ENCODE peak calls at places on chromosomes 1 and 21, in six cellular contexts. One of them, this sample, is unnamed.

GRCh38 chr1:218480691-218481099 is 135.6 kb downstream of the TGFB2 start:
- DNase-seq in ovary: no peak
- DNase-seq in pancreas: no peak
- DNase-seq in dorsolateral prefrontal cortex: no peak
- DNase-seq in fibroblast of mammary gland: peak
- DNase-seq in SK-N-SH: no peak
- DNase-seq in this sample: peak

GRCh38 chr21:17389311-17389710 is 123.5 kb upstream of the CXADR start:
- DNase-seq in ovary: no peak
- DNase-seq in pancreas: no peak
- DNase-seq in dorsolateral prefrontal cortex: no peak
- DNase-seq in fibroblast of mammary gland: no peak
- DNase-seq in SK-N-SH: no peak
- DNase-seq in this sample: no peak

GRCh38 chr1:240304466-240304865 is 212.8 kb downstream of the FMN2 start:
- DNase-seq in ovary: no peak
- DNase-seq in pancreas: no peak
- DNase-seq in dorsolateral prefrontal cortex: no peak
- DNase-seq in fibroblast of mammary gland: no peak
- DNase-seq in SK-N-SH: no peak
- DNase-seq in this sample: no peak

GRCh38 chr1:173392895-173393654 is 84.1 kb upstream of the PRDX6 start:
- DNase-seq in ovary: no peak
- DNase-seq in pancreas: no peak
- DNase-seq in dorsolateral prefrontal cortex: no peak
- DNase-seq in fibroblast of mammary gland: peak
- DNase-seq in SK-N-SH: no peak
- DNase-seq in this sample: peak

GRCh38 chr21:35045539-35046222 is 3.4 kb downstream of the RUNX1 start:
- DNase-seq in ovary: no peak
- DNase-seq in pancreas: no peak
- DNase-seq in dorsolateral prefrontal cortex: no peak
- DNase-seq in fibroblast of mammary gland: no peak
- DNase-seq in SK-N-SH: no peak
- DNase-seq in this sample: no peak

GRCh38 chr1:229047161-229047840 is 223.6 kb upstream of the RAB4A start:
- DNase-seq in ovary: no peak
- DNase-seq in pancreas: no peak
- DNase-seq in dorsolateral prefrontal cortex: no peak
- DNase-seq in fibroblast of mammary gland: no peak
- DNase-seq in SK-N-SH: no peak
- DNase-seq in this sample: no peak

GRCh38 chr1:159941867-159942560 is 3.4 kb downstream of the IGSF9 start:
- DNase-seq in ovary: no peak
- DNase-seq in pancreas: no peak
- DNase-seq in dorsolateral prefrontal cortex: no peak
- DNase-seq in fibroblast of mammary gland: no peak
- DNase-seq in SK-N-SH: no peak
- DNase-seq in this sample: no peak

GRCh38 chr1:27099154-27099903 is 55.6 kb downstream of the SLC9A1 start:
- DNase-seq in ovary: peak
- DNase-seq in pancreas: no peak
- DNase-seq in dorsolateral prefrontal cortex: peak
- DNase-seq in fibroblast of mammary gland: peak
- DNase-seq in SK-N-SH: peak
- DNase-seq in this sample: peak

GRCh38 chr1:42680921-42681683 is 1.1 kb upstream of the YBX1 start:
- DNase-seq in ovary: no peak
- DNase-seq in pancreas: no peak
- DNase-seq in dorsolateral prefrontal cortex: no peak
- DNase-seq in fibroblast of mammary gland: peak
- DNase-seq in SK-N-SH: peak
- DNase-seq in this sample: peak

GRCh38 chr1:93844262-93845045 is 34.6 kb downstream of the DNTTIP2 start:
- DNase-seq in ovary: peak
- DNase-seq in pancreas: no peak
- DNase-seq in dorsolateral prefrontal cortex: peak
- DNase-seq in fibroblast of mammary gland: peak
- DNase-seq in SK-N-SH: peak
- DNase-seq in this sample: peak

GRCh38 chr21:31885146-31885545 is 12.3 kb downstream of the HUNK start:
- DNase-seq in ovary: no peak
- DNase-seq in pancreas: no peak
- DNase-seq in dorsolateral prefrontal cortex: no peak
- DNase-seq in fibroblast of mammary gland: no peak
- DNase-seq in SK-N-SH: no peak
- DNase-seq in this sample: no peak

GRCh38 chr1:155044812-155045690 is 6.1 kb upstream of the ADAM15 start:
- DNase-seq in ovary: peak
- DNase-seq in pancreas: peak
- DNase-seq in dorsolateral prefrontal cortex: peak
- DNase-seq in fibroblast of mammary gland: peak
- DNase-seq in SK-N-SH: peak
- DNase-seq in this sample: peak

GRCh38 chr1:2226525-2227340 is 1.4 kb upstream of the SKI start:
- DNase-seq in ovary: peak
- DNase-seq in pancreas: peak
- DNase-seq in dorsolateral prefrontal cortex: no peak
- DNase-seq in fibroblast of mammary gland: no peak
- DNase-seq in SK-N-SH: peak
- DNase-seq in this sample: no peak

GRCh38 chr1:9589144-9589718 is 520 bp downstream of the TMEM201 start:
- DNase-seq in ovary: no peak
- DNase-seq in pancreas: peak
- DNase-seq in dorsolateral prefrontal cortex: no peak
- DNase-seq in fibroblast of mammary gland: peak
- DNase-seq in SK-N-SH: no peak
- DNase-seq in this sample: peak

GRCh38 chr21:17925900-17926299 is 106.7 kb upstream of the C21orf91 start:
- DNase-seq in ovary: no peak
- DNase-seq in pancreas: no peak
- DNase-seq in dorsolateral prefrontal cortex: no peak
- DNase-seq in fibroblast of mammary gland: peak
- DNase-seq in SK-N-SH: no peak
- DNase-seq in this sample: peak

GRCh38 chr1:89929467-89930063 is 65.3 kb upstream of the ZNF326 start:
- DNase-seq in ovary: no peak
- DNase-seq in pancreas: no peak
- DNase-seq in dorsolateral prefrontal cortex: no peak
- DNase-seq in fibroblast of mammary gland: no peak
- DNase-seq in SK-N-SH: no peak
- DNase-seq in this sample: no peak

GRCh38 chr21:46168659-46169386 is 13.4 kb upstream of the FTCD start:
- DNase-seq in ovary: no peak
- DNase-seq in pancreas: no peak
- DNase-seq in dorsolateral prefrontal cortex: no peak
- DNase-seq in fibroblast of mammary gland: no peak
- DNase-seq in SK-N-SH: no peak
- DNase-seq in this sample: no peak
- H3K4me3 ChIP-seq in ovary: no peak
- H3K4me3 ChIP-seq in pancreas: no peak
- H3K4me3 ChIP-seq in dorsolateral prefrontal cortex: no peak
- H3K4me3 ChIP-seq in fibroblast of mammary gland: no peak
- H3K4me3 ChIP-seq in SK-N-SH: no peak
- H3K4me3 ChIP-seq in this sample: no peak

DNA sequence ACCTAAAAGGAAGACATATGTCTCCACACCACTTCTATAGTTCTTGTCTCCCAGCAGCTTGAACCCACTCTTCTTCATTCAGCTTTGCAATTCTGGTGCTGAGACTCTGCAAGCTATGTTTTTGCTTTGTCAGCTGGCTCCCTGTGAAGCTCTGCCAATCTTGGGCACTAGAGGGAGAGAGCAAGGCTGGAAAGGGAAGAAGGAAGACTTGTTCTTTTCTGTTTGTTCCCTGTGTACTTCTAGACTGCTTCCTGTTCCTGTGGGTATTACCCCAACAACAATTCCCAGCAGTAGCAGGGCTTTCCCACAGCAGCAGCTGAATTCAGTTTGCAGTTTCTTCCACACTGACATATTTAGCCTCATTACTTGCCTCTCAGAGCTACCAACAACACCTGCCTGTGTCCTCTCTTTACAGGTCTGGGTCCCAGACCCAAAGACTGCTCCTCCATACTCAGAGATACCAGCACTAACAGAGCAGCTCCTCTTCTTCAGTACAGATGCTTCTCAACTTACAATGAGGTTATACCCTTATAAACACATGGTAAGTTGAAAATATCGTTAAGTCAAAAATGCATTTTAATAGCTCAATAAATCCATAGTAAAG is 275.2 kb upstream of the NEGR1 start:
- DNase-seq in ovary: no peak
- DNase-seq in pancreas: no peak
- DNase-seq in dorsolateral prefrontal cortex: no peak
- DNase-seq in fibroblast of mammary gland: peak
- DNase-seq in SK-N-SH: no peak
- DNase-seq in this sample: peak
- TF ChIP-seq CTCF in ovary: no peak
- TF ChIP-seq CTCF in pancreas: no peak
- TF ChIP-seq CTCF in dorsolateral prefrontal cortex: no peak
- TF ChIP-seq CTCF in fibroblast of mammary gland: peak
- TF ChIP-seq CTCF in SK-N-SH: peak
- TF ChIP-seq CTCF in this sample: peak

DNA sequence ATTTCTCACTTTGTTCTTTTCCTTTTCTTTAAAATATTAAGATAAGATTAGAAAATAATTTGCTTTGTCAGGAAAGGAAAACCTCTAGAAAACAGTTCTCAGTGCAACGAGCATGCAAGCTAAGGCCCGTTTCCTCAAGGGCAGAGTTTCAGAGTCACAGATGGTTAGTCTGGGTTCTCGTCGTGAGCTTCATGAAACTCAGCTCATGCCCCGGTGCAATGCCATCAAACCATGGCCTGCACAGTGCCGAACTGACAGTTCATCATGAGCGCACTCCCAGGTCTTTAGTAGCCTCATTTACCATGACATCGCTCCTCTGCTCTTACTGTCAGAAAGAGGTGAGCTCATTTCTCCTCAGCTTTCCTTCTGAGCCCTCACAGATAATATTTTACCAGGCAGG is 319.2 kb downstream of the NTNG1 start:
- DNase-seq in ovary: no peak
- DNase-seq in pancreas: no peak
- DNase-seq in dorsolateral prefrontal cortex: no peak
- DNase-seq in fibroblast of mammary gland: no peak
- DNase-seq in SK-N-SH: no peak
- DNase-seq in this sample: no peak
- H3K4me3 ChIP-seq in ovary: no peak
- H3K4me3 ChIP-seq in pancreas: no peak
- H3K4me3 ChIP-seq in dorsolateral prefrontal cortex: no peak
- H3K4me3 ChIP-seq in fibroblast of mammary gland: no peak
- H3K4me3 ChIP-seq in SK-N-SH: no peak
- H3K4me3 ChIP-seq in this sample: no peak

GRCh38 chr21:42411891-42412635 is 8.4 kb downstream of the UBASH3A start:
- DNase-seq in ovary: no peak
- DNase-seq in pancreas: no peak
- DNase-seq in dorsolateral prefrontal cortex: no peak
- DNase-seq in fibroblast of mammary gland: no peak
- DNase-seq in SK-N-SH: no peak
- DNase-seq in this sample: peak

GRCh38 chr21:42413093-42413492 is 9.4 kb downstream of the UBASH3A start:
- DNase-seq in ovary: no peak
- DNase-seq in pancreas: no peak
- DNase-seq in dorsolateral prefrontal cortex: no peak
- DNase-seq in fibroblast of mammary gland: no peak
- DNase-seq in SK-N-SH: no peak
- DNase-seq in this sample: no peak

GRCh38 chr21:42412636-42412933 is 8.9 kb downstream of the UBASH3A start:
- DNase-seq in ovary: no peak
- DNase-seq in pancreas: no peak
- DNase-seq in dorsolateral prefrontal cortex: no peak
- DNase-seq in fibroblast of mammary gland: no peak
- DNase-seq in SK-N-SH: no peak
- DNase-seq in this sample: no peak

GRCh38 chr21:42409366-42409765 is 5.7 kb downstream of the UBASH3A start:
- DNase-seq in ovary: no peak
- DNase-seq in pancreas: no peak
- DNase-seq in dorsolateral prefrontal cortex: no peak
- DNase-seq in fibroblast of mammary gland: no peak
- DNase-seq in SK-N-SH: no peak
- DNase-seq in this sample: no peak

GRCh38 chr21:42411197-42411869 is 7.6 kb downstream of the UBASH3A start:
- DNase-seq in ovary: no peak
- DNase-seq in pancreas: no peak
- DNase-seq in dorsolateral prefrontal cortex: no peak
- DNase-seq in fibroblast of mammary gland: no peak
- DNase-seq in SK-N-SH: peak
- DNase-seq in this sample: no peak
- TF ChIP-seq CTCF in ovary: no peak
- TF ChIP-seq CTCF in pancreas: no peak
- TF ChIP-seq CTCF in dorsolateral prefrontal cortex: no peak
- TF ChIP-seq CTCF in fibroblast of mammary gland: no peak
- TF ChIP-seq CTCF in SK-N-SH: no peak
- TF ChIP-seq CTCF in this sample: no peak

DNA sequence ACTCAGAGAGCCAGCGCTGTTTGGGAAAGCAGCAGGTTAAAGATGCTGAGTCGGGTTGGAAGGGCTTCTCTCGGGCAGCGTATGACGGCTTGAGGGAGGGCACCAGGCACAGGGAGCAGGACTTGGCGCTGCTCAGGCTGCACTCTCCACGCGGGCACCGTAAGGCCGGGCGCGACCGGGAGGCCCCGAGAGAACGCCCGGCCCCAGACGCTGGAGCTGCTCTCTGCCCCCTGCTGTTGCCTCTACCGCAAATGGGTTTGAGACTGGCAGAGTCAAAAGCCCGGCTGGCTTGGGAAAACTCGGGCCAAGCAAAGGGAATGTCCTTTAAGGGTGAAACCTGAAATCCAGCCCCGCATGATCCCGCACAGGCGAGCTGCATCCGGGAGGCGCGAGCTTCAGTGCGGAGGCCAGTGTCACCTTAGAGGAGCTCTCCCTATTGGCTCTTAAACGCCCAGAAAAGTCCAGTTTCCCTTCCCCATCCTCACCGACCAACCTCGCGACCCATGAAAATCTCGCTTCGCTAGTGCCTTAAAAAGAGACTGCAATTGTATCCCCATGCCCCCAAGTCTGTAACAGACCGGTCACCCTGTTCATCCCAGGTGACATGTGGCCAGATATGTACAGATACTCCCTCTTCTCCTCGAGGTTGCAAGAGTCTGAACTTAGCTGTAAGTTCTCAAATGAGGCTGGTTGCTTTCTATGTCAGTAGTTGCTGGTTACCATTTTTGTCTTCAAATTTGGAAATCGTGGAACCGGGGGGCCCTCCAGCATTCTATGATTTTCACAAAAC is 1.1 kb downstream of the PRRX1 start:
- DNase-seq in ovary: peak
- DNase-seq in pancreas: peak
- DNase-seq in dorsolateral prefrontal cortex: no peak
- DNase-seq in fibroblast of mammary gland: peak
- DNase-seq in SK-N-SH: peak
- DNase-seq in this sample: peak
- H3K4me3 ChIP-seq in ovary: peak
- H3K4me3 ChIP-seq in pancreas: peak
- H3K4me3 ChIP-seq in dorsolateral prefrontal cortex: peak
- H3K4me3 ChIP-seq in fibroblast of mammary gland: peak
- H3K4me3 ChIP-seq in SK-N-SH: peak
- H3K4me3 ChIP-seq in this sample: peak

GRCh38 chr1:107196973-107197562 is 56.2 kb downstream of the NTNG1 start:
- DNase-seq in ovary: no peak
- DNase-seq in pancreas: no peak
- DNase-seq in dorsolateral prefrontal cortex: no peak
- DNase-seq in fibroblast of mammary gland: peak
- DNase-seq in SK-N-SH: no peak
- DNase-seq in this sample: peak
- TF ChIP-seq CTCF in ovary: no peak
- TF ChIP-seq CTCF in pancreas: no peak
- TF ChIP-seq CTCF in dorsolateral prefrontal cortex: no peak
- TF ChIP-seq CTCF in fibroblast of mammary gland: peak
- TF ChIP-seq CTCF in SK-N-SH: peak
- TF ChIP-seq CTCF in this sample: peak